ENCODE peak calls at places on chromosomes 13 and 19, in six cellular contexts. R is ACHN; B is KG1; M is PC-3; C is stimulated activated CD8-positive, alpha-beta memory T cell treated with anti-CD3 and anti-CD28 coated beads, Interleukin-15, amount 100 ng/mL, for 4 hours; K is NCI-H1105. G is an unnamed sample.

GRCh38 chr13:45398862-45399261 is 19.3 kb downstream of the SLC25A30 start:
- DNase-seq in R (no peak), B (no peak), M (no peak), C (no peak), K (no peak), G (no peak)

GRCh38 chr19:16124953-16125352 is 13.3 kb downstream of the RAB8A start:
- DNase-seq in R (no peak), B (no peak), M (no peak), C (no peak), K (no peak), G (no peak)

GRCh38 chr19:6215701-6216235 is 64.0 kb downstream of the MLLT1 start:
- DNase-seq in R (no peak), B (no peak), M (no peak), C (no peak), K (no peak), G (no peak)

GRCh38 chr13:91381371-91381770 is 17.1 kb upstream of the GPC5 start:
- DNase-seq in R (peak), B (no peak), M (peak), C (no peak), K (no peak), G (peak)

GRCh38 chr19:7970716-7971448 is 27.4 kb upstream of the TIMM44 start:
- DNase-seq in R (peak), B (no peak), M (peak), C (no peak), K (no peak), G (peak)

GRCh38 chr19:6056801-6057650 is 53.3 kb downstream of the RFX2 start:
- DNase-seq in R (peak), B (no peak), M (peak), C (no peak), K (no peak), G (peak)

GRCh38 chr19:54188224-54188871 is 1.0 kb downstream of the MBOAT7 start:
- DNase-seq in R (no peak), B (peak), M (peak), C (peak), K (no peak), G (no peak)

GRCh38 chr19:31356587-31357314 is 7.5 kb upstream of the TSHZ3 start:
- DNase-seq in R (no peak), B (no peak), M (no peak), C (no peak), K (no peak), G (no peak)

GRCh38 chr13:101712026-101712348 is 259.5 kb downstream of the ITGBL1 start:
- DNase-seq in R (no peak), B (no peak), M (no peak), C (no peak), K (no peak), G (no peak)

GRCh38 chr13:102726430-102726829 is 31.6 kb upstream of the METTL21C start:
- DNase-seq in R (peak), B (no peak), M (peak), C (no peak), K (no peak), G (no peak)

GRCh38 chr19:28638445-28638844 is 574.5 kb downstream of the UQCRFS1 start:
- DNase-seq in R (no peak), B (no peak), M (no peak), C (no peak), K (no peak), G (no peak)

GRCh38 chr19:34172661-34173144 is 399 bp downstream of the LSM14A start:
- DNase-seq in R (no peak), B (no peak), M (no peak), C (no peak), K (no peak), G (peak)

GRCh38 chr19:33311326-33311682 is 9.0 kb upstream of the CEBPA start:
- DNase-seq in R (no peak), B (no peak), M (peak), C (no peak), K (no peak), G (no peak)

GRCh38 chr19:55253842-55254624 is 4.8 kb downstream of the PPP6R1 start:
- DNase-seq in R (no peak), B (peak), M (no peak), C (no peak), K (no peak), G (no peak)

GRCh38 chr13:63209330-63210017 is 1793.8 kb upstream of the PCDH20 start:
- DNase-seq in R (no peak), B (no peak), M (no peak), C (no peak), K (no peak), G (no peak)